ENCODE peak calls at places on chromosomes 16 and 17, in four cellular contexts. S, G, Y and M are unnamed samples.

GRCh38 chr17:61338000-61338864 is 61.4 kb upstream of the TBX2 start:
- DNase-seq in S (no peak), Y (no peak), G (no peak), M (no peak)

GRCh38 chr17:66711936-66712335 is 123.0 kb upstream of the CACNG5 start:
- DNase-seq in G (no peak), S (peak), Y (no peak), M (no peak)

GRCh38 chr17:41917957-41918391 is 777 bp downstream of the ACLY start:
- DNase-seq in G (peak), S (no peak), Y (no peak), M (peak)

GRCh38 chr16:27285676-27286196 is 17.2 kb upstream of the NSMCE1 start:
- DNase-seq in Y (no peak), G (no peak), S (no peak), M (no peak)

GRCh38 chr17:8503368-8503767 is 67.7 kb downstream of the NDEL1 start:
- DNase-seq in S (no peak), G (no peak), Y (no peak), M (no peak)

GRCh38 chr16:86806838-86807351 is 228.5 kb downstream of the FOXL1 start:
- DNase-seq in Y (no peak), G (no peak), S (no peak), M (no peak)

GRCh38 chr17:8375738-8376259 is 705 bp downstream of the KRABD2 start:
- DNase-seq in Y (no peak), G (no peak), S (peak), M (peak)

GRCh38 chr16:66516808-66517585 is 32.9 kb downstream of the TK2 start:
- DNase-seq in S (peak), G (peak), Y (peak), M (peak)

GRCh38 chr17:66655861-66656260 is 179.1 kb upstream of the CACNG5 start:
- DNase-seq in S (no peak), G (peak), Y (no peak), M (no peak)

GRCh38 chr16:56912746-56913703 is 18.9 kb upstream of the HERPUD1 start:
- DNase-seq in S (no peak), G (no peak), Y (no peak), M (no peak)

GRCh38 chr16:35523991-35524390 is 2064.6 kb downstream of the TP53TG3F start:
- DNase-seq in G (no peak), S (no peak), Y (no peak), M (no peak)

GRCh38 chr16:78122774-78123315 is 23.4 kb downstream of the WWOX start:
- DNase-seq in S (no peak), Y (no peak), G (no peak), M (peak)

GRCh38 chr17:27294689-27295630 is 1.0 kb downstream of the WSB1 start:
- DNase-seq in S (peak), G (no peak), Y (no peak), M (peak)

GRCh38 chr17:29584452-29585079 is 4.9 kb downstream of the GIT1 start:
- DNase-seq in G (no peak), Y (no peak), S (no peak), M (no peak)

GRCh38 chr17:64247836-64248235 is 15.2 kb downstream of the TEX2 start:
- DNase-seq in S (no peak), Y (no peak), G (no peak), M (peak)

GRCh38 chr16:79347176-79347715 is 253.3 kb downstream of the MAF start:
- DNase-seq in Y (no peak), G (no peak), S (no peak), M (peak)

GRCh38 chr17:78458091-78458490 is 79.6 kb downstream of the PGS1 start:
- DNase-seq in Y (no peak), S (no peak), G (no peak), M (no peak)

GRCh38 chr17:32111141-32111771 is 31.0 kb upstream of the RHOT1 start:
- DNase-seq in Y (no peak), G (no peak), S (no peak), M (peak)

GRCh38 chr16:7590934-7591333 is 258.3 kb downstream of the RBFOX1 start:
- DNase-seq in Y (no peak), S (no peak), G (no peak), M (no peak)

GRCh38 chr17:58344047-58344790 is 7.8 kb downstream of the SUPT4H1 start:
- DNase-seq in Y (no peak), S (no peak), G (no peak), M (no peak)

GRCh38 chr17:9979463-9979995 is 74.5 kb upstream of the RCVRN start:
- DNase-seq in G (no peak), Y (no peak), S (no peak), M (no peak)

GRCh38 chr17:57570740-57571344 is 174.3 kb downstream of the CCDC182 start:
- DNase-seq in S (no peak), Y (no peak), G (no peak), M (peak)

GRCh38 chr17:9973689-9974459 is 68.8 kb upstream of the RCVRN start:
- DNase-seq in Y (no peak), S (no peak), G (no peak), M (no peak)

GRCh38 chr17:76736349-76737081 is 616 bp downstream of the SRSF2 start:
- DNase-seq in G (peak), Y (no peak), S (no peak), M (peak)

GRCh38 chr16:27236635-27237228 is 31.8 kb downstream of the NSMCE1 start:
- DNase-seq in Y (peak), S (no peak), G (no peak), M (no peak)

GRCh38 chr16:66639091-66639885 is 34.8 kb downstream of the CMTM3 start:
- DNase-seq in S (no peak), Y (no peak), G (no peak), M (no peak)

GRCh38 chr17:43226393-43226792 is 2.0 kb downstream of the CCDC200 start:
- DNase-seq in G (no peak), Y (no peak), S (no peak), M (no peak)

GRCh38 chr17:19723967-19724366 is 7.6 kb upstream of the SLC47A2 start:
- DNase-seq in S (no peak), G (no peak), Y (no peak), M (no peak)

GRCh38 chr17:13931752-13932477 is 137.4 kb upstream of the COX10 start:
- DNase-seq in G (no peak), Y (peak), S (no peak), M (no peak)

GRCh38 chr16:21646721-21647561 is 5.5 kb downstream of the IGSF6 start:
- DNase-seq in G (peak), S (no peak), Y (no peak), M (no peak)

GRCh38 chr16:4561565-4561964 is 5.4 kb downstream of the C16orf96 start:
- DNase-seq in Y (no peak), G (no peak), S (no peak), M (no peak)

GRCh38 chr16:14092579-14092978 is 21.5 kb downstream of the MRTFB start:
- DNase-seq in Y (no peak), S (no peak), G (no peak), M (no peak)

GRCh38 chr17:32901743-32902142 is 24.8 kb upstream of the MYO1D start:
- DNase-seq in Y (no peak), G (no peak), S (no peak), M (no peak)

GRCh38 chr17:6654816-6655731 is 3.5 kb downstream of the C17orf100 start:
- DNase-seq in G (no peak), Y (no peak), S (no peak), M (peak)

GRCh38 chr17:751269-752001 is 629 bp downstream of the GEMIN4 start:
- DNase-seq in S (peak), G (no peak), Y (no peak), M (no peak)